ENCODE peak calls at places on chromosomes 4 and X, in ten cellular contexts. C, V, M, P, H, F, U, G, O and D are unnamed samples.

GRCh38 chr4:1210971-1211370 is 38.0 kb downstream of the CTBP1 start:
- DNase-seq in C (no peak), V (no peak), M (no peak), P (no peak), H (no peak), F (no peak), U (no peak), G (no peak), O (no peak), D (no peak)

GRCh38 chr4:55733874-55734437 is 85.6 kb upstream of the EXOC1L start:
- DNase-seq in C (peak; percentile 58), V (peak; percentile 13), M (no peak), P (no peak), H (no peak), F (no peak), U (no peak), G (peak; percentile 96), O (no peak), D (peak; percentile 83)

GRCh38 chr4:69760455-69760854 is at the start of gene SULT1B1:
- DNase-seq in C (peak; percentile 52), V (no peak), M (no peak), P (peak; percentile 63), H (no peak), F (peak; percentile 24), U (peak; percentile 35), G (peak; percentile 33), O (no peak), D (no peak)

GRCh38 chrX:78650906-78651437 is 8.2 kb downstream of the RTL3 start:
- DNase-seq in C (peak; percentile 76), V (no peak), M (no peak), P (no peak), H (no peak), F (no peak), U (peak; percentile 95), G (no peak), O (no peak), D (no peak)

GRCh38 chr4:119715490-119716445 is 87.2 kb upstream of the PDE5A start:
- DNase-seq in C (no peak), V (no peak), M (no peak), P (no peak), H (no peak), F (no peak), U (no peak), G (no peak), O (no peak), D (no peak)

GRCh38 chr4:106773106-106773905 is 262.8 kb downstream of the DKK2 start:
- DNase-seq in C (peak; percentile 31), V (no peak), M (no peak), P (no peak), H (no peak), F (no peak), U (no peak), G (peak; percentile 2), O (no peak), D (no peak)

GRCh38 chr4:74073358-74073757 is 25.6 kb downstream of the CXCL2 start:
- DNase-seq in C (no peak), V (no peak), M (no peak), P (no peak), H (no peak), F (no peak), U (no peak), G (no peak), O (no peak), D (no peak)

GRCh38 chrX:44071847-44072545 is 98.8 kb upstream of the NDP start:
- DNase-seq in C (no peak), V (peak; percentile 57), M (no peak), P (no peak), H (no peak), F (no peak), U (no peak), G (peak; percentile 68), O (no peak), D (peak; percentile 29)

GRCh38 chrX:74925210-74926088 is at the start of gene NEXMIF:
- DNase-seq in C (no peak), V (peak; percentile 45), M (peak; percentile 15), P (no peak), H (no peak), F (no peak), U (peak; percentile 79), G (no peak), O (no peak), D (no peak)

GRCh38 chr4:160375746-160376452 is 1273.0 kb downstream of the RAPGEF2 start:
- DNase-seq in C (no peak), V (no peak), M (no peak), P (no peak), H (no peak), F (no peak), U (no peak), G (peak; percentile 61), O (no peak), D (no peak)

GRCh38 chr4:144709793-144710525 is 64.0 kb downstream of the HHIP start:
- DNase-seq in C (peak; percentile 16), V (peak; percentile 10), M (peak; percentile 82), P (peak; percentile 84), H (no peak), F (no peak), U (no peak), G (peak; percentile 82), O (no peak), D (peak; percentile 81)

GRCh38 chrX:108029928-108030711 is 14.7 kb upstream of the VSIG1 start:
- DNase-seq in C (no peak), V (no peak), M (no peak), P (no peak), H (no peak), F (no peak), U (no peak), G (no peak), O (no peak), D (no peak)

GRCh38 chrX:46849933-46850332 is 13.1 kb downstream of the RP2 start:
- DNase-seq in C (peak; percentile 47), V (no peak), M (no peak), P (no peak), H (no peak), F (no peak), U (no peak), G (no peak), O (no peak), D (no peak)

GRCh38 chrX:18941896-18942295 is 42.0 kb downstream of the PHKA2 start:
- DNase-seq in C (no peak), V (no peak), M (no peak), P (no peak), H (no peak), F (no peak), U (no peak), G (no peak), O (no peak), D (no peak)

GRCh38 chrX:140764401-140764919 is 54.9 kb downstream of the LINC00632 start:
- DNase-seq in C (peak; percentile 41), V (no peak), M (no peak), P (no peak), H (no peak), F (no peak), U (peak; percentile 18), G (no peak), O (no peak), D (no peak)

GRCh38 chrX:20263474-20263873 is 3.2 kb downstream of the RPS6KA3 start:
- DNase-seq in C (peak; percentile 86), V (no peak), M (no peak), P (no peak), H (no peak), F (no peak), U (peak; percentile 60), G (peak; percentile 4), O (no peak), D (no peak)

GRCh38 chr4:6345866-6346265 is 76.2 kb downstream of the WFS1 start:
- DNase-seq in C (no peak), V (no peak), M (no peak), P (no peak), H (no peak), F (no peak), U (no peak), G (no peak), O (no peak), D (no peak)

GRCh38 chrX:2629316-2630168 is 61.6 kb upstream of the CD99 start:
- DNase-seq in C (no peak), V (no peak), M (no peak), P (no peak), H (no peak), F (no peak), U (peak; percentile 77), G (peak; percentile 38), O (no peak), D (no peak)

GRCh38 chrX:117752745-117753144 is 363.9 kb downstream of the KLHL13 start:
- DNase-seq in C (no peak), V (no peak), M (no peak), P (no peak), H (no peak), F (no peak), U (no peak), G (no peak), O (no peak), D (no peak)

GRCh38 chr4:108135549-108136209 is 33.1 kb downstream of the LEF1 start:
- DNase-seq in C (no peak), V (no peak), M (no peak), P (no peak), H (no peak), F (no peak), U (peak; percentile 34), G (peak; percentile 76), O (no peak), D (no peak)